ENCODE peak calls at places on chromosomes 5 and 9, in eight cellular contexts. C is ovary, P is pancreas, G is GM20000, W is KG1, H is RWPE1, M is HFFc6, T is SIG-M5. L is an unnamed sample.

GRCh38 chr9:72362118-72362531 is 2.9 kb downstream of the ZFAND5 start:
- DNase-seq in W (no peak), T (no peak), M (no peak), H (peak; percentile 60), C (no peak), P (no peak), G (no peak), L (no peak)

GRCh38 chr9:84751921-84752320 is 82.4 kb downstream of the NTRK2 start:
- DNase-seq in W (no peak), M (peak; percentile 2), H (peak; percentile 12), C (no peak), G (no peak), T (no peak), P (no peak), L (no peak)

GRCh38 chr9:128685636-128686489 is 3.2 kb upstream of the SET start:
- DNase-seq in P (no peak), G (peak; percentile 73), T (no peak), H (no peak), C (peak; percentile 20), W (no peak), M (no peak), L (no peak)

GRCh38 chr5:141850183-141850768 is 27.9 kb downstream of the PCDH1 start:
- DNase-seq in P (peak; percentile 70), H (peak; percentile 94), C (peak; percentile 49), T (no peak), G (peak; percentile 67), M (peak; percentile 13), W (no peak), L (no peak)

GRCh38 chr9:131657031-131657377 is 82.9 kb downstream of the RAPGEF1 start:
- DNase-seq in M (no peak), W (no peak), G (no peak), H (no peak), T (no peak), C (no peak), P (no peak), L (no peak)

GRCh38 chr9:4832786-4833579 is 40.2 kb downstream of the RCL1 start:
- DNase-seq in T (no peak), P (no peak), C (no peak), W (no peak), G (no peak), M (peak; percentile 94), H (peak; percentile 60), L (no peak)

GRCh38 chr5:170312666-170313065 is 15.1 kb upstream of the LCP2 start:
- DNase-seq in G (no peak), T (peak; percentile 61), M (no peak), H (no peak), P (no peak), W (no peak), C (no peak), L (no peak)

GRCh38 chr9:127493592-127494303 is 42.4 kb downstream of the LRSAM1 start:
- DNase-seq in W (no peak), P (no peak), C (no peak), G (no peak), M (no peak), T (no peak), H (no peak), L (no peak)

GRCh38 chr9:36748322-36748899 is 175.7 kb downstream of the MELK start:
- DNase-seq in P (peak; percentile 65), C (peak; percentile 39), G (peak; percentile 71), M (peak; percentile 37), T (no peak), H (peak; percentile 68), W (no peak), L (no peak)

GRCh38 chr5:120388016-120388781 is 75.9 kb upstream of the PRR16 start:
- DNase-seq in C (no peak), H (peak; percentile 76), W (no peak), P (no peak), M (peak; percentile 94), T (peak; percentile 92), G (no peak), L (no peak)

GRCh38 chr5:174596429-174596828 is 128.0 kb upstream of the MSX2 start:
- DNase-seq in P (no peak), M (no peak), T (no peak), W (no peak), G (no peak), H (no peak), C (no peak), L (no peak)

GRCh38 chr5:96649938-96650540 is 12.1 kb upstream of the CAST start:
- DNase-seq in G (no peak), M (no peak), T (no peak), P (no peak), C (no peak), W (no peak), H (no peak), L (no peak)

GRCh38 chr5:44646016-44646415 is 162.7 kb upstream of the MRPS30 start:
- DNase-seq in W (no peak), H (no peak), P (no peak), T (no peak), C (no peak), M (no peak), G (no peak), L (no peak)

GRCh38 chr9:129542761-129543160 is 78.1 kb downstream of the C9orf50 start:
- DNase-seq in P (no peak), H (peak; percentile 46), T (no peak), C (no peak), M (no peak), W (no peak), G (no peak), L (no peak)

GRCh38 chr9:714675-715074 is 126.8 kb upstream of the DMRT1 start:
- DNase-seq in T (no peak), M (no peak), P (no peak), W (no peak), G (no peak), C (no peak), H (no peak), L (no peak)

GRCh38 chr5:59346987-59347386 is 546.5 kb downstream of the PDE4D start:
- DNase-seq in P (no peak), T (no peak), C (no peak), W (no peak), G (no peak), H (no peak), M (no peak), L (no peak)

GRCh38 chr5:400282-401215 is 42.4 kb upstream of the EXOC3 start:
- DNase-seq in G (peak; percentile 18), T (no peak), H (no peak), P (no peak), W (no peak), M (peak; percentile 93), C (peak; percentile 49), L (peak; percentile 44)

GRCh38 chr5:55101556-55102276 is 730 bp upstream of the GZMA start:
- DNase-seq in C (no peak), W (no peak), G (no peak), M (no peak), H (no peak), P (no peak), T (no peak), L (no peak)

GRCh38 chr9:33165263-33166151 is 1.6 kb downstream of the B4GALT1 start:
- DNase-seq in W (no peak), H (peak; percentile 74), C (peak; percentile 42), G (peak; percentile 72), M (peak; percentile 78), T (no peak), P (no peak), L (no peak)

GRCh38 chr5:106759581-106759980 is 911.2 kb downstream of the EFNA5 start:
- DNase-seq in T (no peak), W (no peak), M (no peak), G (no peak), H (no peak), P (no peak), C (no peak), L (no peak)

GRCh38 chr9:81604306-81605153 is 84.8 kb downstream of the TLE1 start:
- DNase-seq in M (no peak), T (no peak), C (no peak), G (no peak), W (no peak), P (no peak), H (no peak), L (no peak)

GRCh38 chr9:17018540-17019196 is 116.2 kb upstream of the CNTLN start:
- DNase-seq in G (no peak), W (no peak), H (no peak), P (no peak), M (no peak), T (no peak), C (no peak), L (no peak)